ENCODE peak calls at places on chromosomes 5 and 9, in eight cellular contexts. Q, J, R, P, G, Z, U and T are unnamed samples.

GRCh38 chr5:55101556-55102276 is 730 bp upstream of the GZMA start:
- DNase-seq in P (no peak), R (no peak), U (no peak), Q (no peak), G (no peak), Z (no peak), J (no peak), T (no peak)

GRCh38 chr5:54443264-54443663 is 12.2 kb upstream of the HSPB3 start:
- DNase-seq in G (peak; percentile 26), R (no peak), Z (no peak), P (no peak), J (no peak), Q (no peak), U (peak; percentile 35), T (no peak)

GRCh38 chr5:102886586-102886985 is 131.5 kb downstream of the PAM start:
- DNase-seq in J (no peak), R (no peak), U (no peak), Z (no peak), G (no peak), P (no peak), Q (no peak), T (no peak)

GRCh38 chr5:181051841-181052525 is 11.9 kb downstream of the BTNL9 start:
- DNase-seq in U (no peak), R (no peak), Z (no peak), P (no peak), G (no peak), J (no peak), Q (no peak), T (no peak)

GRCh38 chr5:149254506-149254905 is 17.2 kb upstream of the AFAP1L1 start:
- DNase-seq in G (no peak), R (no peak), Q (no peak), P (no peak), U (no peak), Z (no peak), J (no peak), T (no peak)

GRCh38 chr5:145752534-145752933 is 82.6 kb downstream of the PRELID2 start:
- DNase-seq in G (no peak), R (no peak), P (no peak), U (no peak), Z (no peak), Q (no peak), J (no peak), T (no peak)

GRCh38 chr5:97019435-97020117 is 83.7 kb downstream of the LNPEP start:
- DNase-seq in Z (no peak), P (no peak), G (no peak), Q (no peak), R (no peak), U (no peak), J (no peak), T (no peak)

GRCh38 chr9:114655689-114656088 is 1.9 kb downstream of the TEX53 start:
- DNase-seq in Z (no peak), J (peak; percentile 13), R (no peak), G (no peak), P (no peak), U (no peak), Q (no peak), T (no peak)

GRCh38 chr5:66851306-66851705 is 255.1 kb downstream of the MAST4 start:
- DNase-seq in G (no peak), R (no peak), U (no peak), P (no peak), Z (no peak), Q (no peak), J (no peak), T (no peak)

GRCh38 chr5:54021413-54022155 is 288.8 kb downstream of the ARL15 start:
- DNase-seq in Z (no peak), P (no peak), U (no peak), G (no peak), J (no peak), R (no peak), Q (no peak), T (no peak)

GRCh38 chr9:33142531-33142930 is 24.6 kb downstream of the B4GALT1 start:
- DNase-seq in G (no peak), P (no peak), Q (no peak), Z (no peak), U (no peak), J (no peak), R (no peak), T (no peak)

GRCh38 chr5:1021136-1021968 is 12.8 kb downstream of the NKD2 start:
- DNase-seq in R (no peak), J (no peak), G (no peak), Z (no peak), P (no peak), U (no peak), Q (no peak), T (no peak)

GRCh38 chr9:27572566-27572917 is 739 bp downstream of the C9orf72 start:
- DNase-seq in U (peak; percentile 51), Q (peak; percentile 65), R (peak; percentile 32), Z (peak; percentile 28), G (peak; percentile 50), J (no peak), P (no peak), T (no peak)

GRCh38 chr5:149641000-149641576 is 59.8 kb downstream of the ARHGEF37 start:
- DNase-seq in J (no peak), G (peak; percentile 93), U (peak; percentile 26), R (no peak), P (no peak), Q (peak; percentile 32), Z (no peak), T (peak; percentile 78)

GRCh38 chr9:85061969-85062368 is 392.4 kb downstream of the NTRK2 start:
- DNase-seq in R (no peak), Q (no peak), P (no peak), Z (no peak), U (no peak), G (no peak), J (no peak), T (no peak)

GRCh38 chr5:40929049-40929448 is 19.8 kb downstream of the C7 start:
- DNase-seq in P (no peak), Z (no peak), J (no peak), G (no peak), R (no peak), Q (no peak), U (no peak), T (no peak)

GRCh38 chr9:32873546-32873945 is 90.2 kb downstream of the TMEM215 start:
- DNase-seq in Q (no peak), Z (no peak), U (no peak), G (no peak), R (no peak), J (no peak), P (no peak), T (no peak)

GRCh38 chr5:147751156-147751830 is 31.2 kb downstream of the JAKMIP2 start:
- DNase-seq in P (no peak), U (no peak), Z (no peak), G (no peak), Q (no peak), J (no peak), R (no peak), T (no peak)